ENCODE peak calls at places on chromosome 7, in ten cellular contexts. A is DND-41; P is fibroblast of mammary gland; Z is Panc1; I is CD8-positive, alpha-beta T cell; X is nephron progenitor cell; L is PC-3; C is foreskin fibroblast; G is A549; T is cardiac fibroblast. U is an unnamed sample.

GRCh38 chr7:105011771-105012502 is 2.1 kb upstream of the KMT2E start:
- DNase-seq in A (peak; percentile 37), P (no peak), Z (no peak), I (no peak), X (peak; percentile 14), L (no peak), C (no peak), G (no peak), T (no peak), U (no peak)

GRCh38 chr7:104982773-104983619 is 31.0 kb upstream of the KMT2E start:
- DNase-seq in A (no peak), P (no peak), Z (no peak), I (no peak), X (no peak), L (no peak), C (no peak), G (no peak), T (no peak), U (no peak)

GRCh38 chr7:36806897-36807296 is 82.6 kb upstream of the AOAH start:
- DNase-seq in A (no peak), P (no peak), Z (no peak), I (no peak), X (no peak), L (no peak), C (no peak), G (no peak), T (no peak), U (no peak)

GRCh38 chr7:134723904-134724303 is 55.5 kb upstream of the CALD1 start:
- DNase-seq in A (no peak), P (no peak), Z (no peak), I (no peak), X (no peak), L (no peak), C (no peak), G (no peak), T (no peak), U (no peak)

GRCh38 chr7:22469371-22470143 is 30.4 kb downstream of the STEAP1B start:
- DNase-seq in A (no peak), P (no peak), Z (no peak), I (no peak), X (no peak), L (no peak), C (no peak), G (no peak), T (no peak), U (no peak)

GRCh38 chr7:126656165-126656564 is 596.6 kb downstream of the GRM8 start:
- DNase-seq in A (no peak), P (no peak), Z (no peak), I (no peak), X (no peak), L (no peak), C (no peak), G (no peak), T (no peak), U (no peak)

GRCh38 chr7:127954371-127954770 is 76.9 kb downstream of the LRRC4 start:
- DNase-seq in A (no peak), P (no peak), Z (no peak), I (no peak), X (no peak), L (no peak), C (no peak), G (no peak), T (no peak), U (no peak)

GRCh38 chr7:51324206-51324884 is 7.7 kb upstream of the COBL start:
- DNase-seq in A (no peak), P (peak; percentile 82), Z (no peak), I (no peak), X (no peak), L (no peak), C (no peak), G (no peak), T (peak; percentile 14), U (no peak)

GRCh38 chr7:158083526-158084310 is 503.9 kb downstream of the PTPRN2 start:
- DNase-seq in A (no peak), P (no peak), Z (no peak), I (no peak), X (no peak), L (no peak), C (no peak), G (no peak), T (no peak), U (no peak)

GRCh38 chr7:145276118-145276517 is 440.3 kb upstream of the TPK1 start:
- DNase-seq in A (no peak), P (no peak), Z (no peak), I (no peak), X (no peak), L (no peak), C (no peak), G (no peak), T (no peak), U (no peak)

GRCh38 chr7:54738737-54739136 is 20.3 kb downstream of the SEC61G start:
- DNase-seq in A (no peak), P (peak; percentile 10), Z (no peak), I (no peak), X (no peak), L (no peak), C (peak; percentile 16), G (no peak), T (no peak), U (no peak)

GRCh38 chr7:116836911-116837310 is 25.5 kb upstream of the CAPZA2 start:
- DNase-seq in A (no peak), P (no peak), Z (no peak), I (no peak), X (no peak), L (peak; percentile 73), C (no peak), G (peak; percentile 29), T (no peak), U (no peak)

GRCh38 chr7:90660100-90660499 is 64.0 kb downstream of the CDK14 start:
- DNase-seq in A (no peak), P (no peak), Z (no peak), I (no peak), X (no peak), L (no peak), C (no peak), G (no peak), T (no peak), U (no peak)

GRCh38 chr7:139871820-139872219 is 42.8 kb downstream of the TBXAS1 start:
- DNase-seq in A (no peak), P (peak; percentile 49), Z (no peak), I (no peak), X (no peak), L (no peak), C (peak; percentile 26), G (no peak), T (no peak), U (no peak)

GRCh38 chr7:144818516-144818915 is 17.3 kb downstream of the TPK1 start:
- DNase-seq in A (no peak), P (peak; percentile 33), Z (no peak), I (peak; percentile 44), X (no peak), L (no peak), C (no peak), G (no peak), T (peak; percentile 32), U (peak; percentile 44)

GRCh38 chr7:104976966-104977636 is 36.9 kb upstream of the KMT2E start:
- DNase-seq in A (no peak), P (peak; percentile 51), Z (no peak), I (no peak), X (no peak), L (no peak), C (peak; percentile 68), G (no peak), T (peak; percentile 30), U (no peak)

GRCh38 chr7:148256433-148256832 is 334.1 kb upstream of the C7orf33 start:
- DNase-seq in A (no peak), P (no peak), Z (no peak), I (no peak), X (no peak), L (no peak), C (no peak), G (no peak), T (no peak), U (no peak)

GRCh38 chr7:148260605-148261004 is 330.0 kb upstream of the C7orf33 start:
- DNase-seq in A (no peak), P (no peak), Z (no peak), I (no peak), X (no peak), L (no peak), C (no peak), G (no peak), T (peak; percentile 31), U (no peak)

GRCh38 chr7:148253629-148254028 is 336.9 kb upstream of the C7orf33 start:
- DNase-seq in A (no peak), P (no peak), Z (no peak), I (no peak), X (no peak), L (no peak), C (no peak), G (no peak), T (no peak), U (no peak)

GRCh38 chr7:148255333-148255732 is 335.2 kb upstream of the C7orf33 start:
- DNase-seq in A (no peak), P (no peak), Z (no peak), I (no peak), X (no peak), L (peak; percentile 26), C (no peak), G (no peak), T (no peak), U (no peak)
- TF ChIP-seq CTCF in A (peak; percentile 15), P (no peak), Z (no peak), I (no peak), X (no peak), L (peak; percentile 50), C (no peak), G (peak; percentile 26), T (no peak), U (no peak)

GRCh38 chr7:1883834-1884582 is 213.9 kb downstream of the ELFN1 start:
- DNase-seq in A (no peak), P (no peak), Z (no peak), I (no peak), X (no peak), L (no peak), C (no peak), G (no peak), T (no peak), U (no peak)
- TF ChIP-seq CTCF in A (peak; percentile 33), P (no peak), Z (no peak), I (no peak), X (no peak), L (no peak), C (no peak), G (no peak), T (no peak), U (no peak)

GRCh38 chr7:84204655-84205054 is 10.1 kb upstream of the SEMA3A start:
- DNase-seq in A (no peak), P (peak; percentile 82), Z (no peak), I (no peak), X (no peak), L (no peak), C (peak; percentile 90), G (no peak), T (peak; percentile 40), U (no peak)
- TF ChIP-seq CTCF in A (no peak), P (no peak), Z (no peak), I (no peak), X (no peak), L (no peak), C (no peak), G (no peak), T (no peak), U (no peak)

DNA sequence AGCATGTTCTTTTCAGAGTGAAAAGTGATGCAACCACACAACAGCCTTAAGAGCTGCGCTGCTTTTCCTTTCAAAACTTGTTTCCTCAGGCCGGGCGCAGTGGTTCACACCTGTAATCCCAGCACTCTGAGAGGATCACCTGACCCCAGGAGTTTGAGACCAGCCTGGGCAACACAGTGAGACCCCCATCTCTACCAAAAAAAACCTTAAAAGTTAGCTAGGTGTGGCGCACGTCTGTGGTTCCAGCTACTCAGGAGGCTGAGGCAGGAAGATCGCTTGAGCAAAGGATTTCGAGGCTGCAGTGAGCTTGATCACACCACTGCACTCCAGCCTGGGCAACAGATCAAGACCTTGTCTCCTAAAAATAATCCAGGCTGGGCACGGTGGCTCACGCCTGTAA is 2.0 kb downstream of the COX19 start:
- DNase-seq in A (no peak), P (no peak), Z (no peak), I (no peak), X (no peak), L (no peak), C (no peak), G (no peak), T (no peak), U (no peak)
- TF ChIP-seq CTCF in A (no peak), P (no peak), Z (no peak), I (no peak), X (no peak), L (no peak), C (no peak), G (no peak), T (no peak), U (no peak)

U was measured in GM13976.